ENCODE peak calls at places on chromosomes 1 and 21, in four cellular contexts. C is hepatic stellate cell, L is fibroblast of lung, Y is T follicular helper cell. Q is an unnamed sample.

GRCh38 chr1:201229771-201230635 is 39.4 kb downstream of the IGFN1 start:
- DNase-seq in Y (no peak), L (peak; percentile 44), C (no peak), Q (no peak)

GRCh38 chr1:90501281-90501680 is 215.8 kb downstream of the BARHL2 start:
- DNase-seq in C (no peak), Y (no peak), L (no peak), Q (no peak)

GRCh38 chr1:108678696-108679095 is 13.4 kb upstream of the PRPF38B start:
- DNase-seq in C (no peak), L (no peak), Y (no peak), Q (no peak)

GRCh38 chr1:161501234-161501633 is 4.0 kb upstream of the FCGR2A start:
- DNase-seq in L (no peak), Y (no peak), C (no peak), Q (no peak)

GRCh38 chr1:21262282-21263051 is 27.8 kb downstream of the ECE1 start:
- DNase-seq in Y (no peak), L (peak; percentile 96), C (peak; percentile 84), Q (peak; percentile 64)

GRCh38 chr21:21200939-21201610 is 202.9 kb downstream of the NCAM2 start:
- DNase-seq in L (peak; percentile 64), Y (no peak), C (no peak), Q (no peak)

GRCh38 chr1:2584822-2585317 is 1.7 kb upstream of the PRXL2B start:
- DNase-seq in Y (no peak), C (no peak), L (no peak), Q (no peak)

GRCh38 chr1:228367798-228368791 is 38.5 kb downstream of the TRIM11 start:
- DNase-seq in C (no peak), L (no peak), Y (no peak), Q (no peak)

GRCh38 chr1:43951021-43951985 is 4.6 kb downstream of the IPO13 start:
- DNase-seq in C (no peak), Y (no peak), L (no peak), Q (no peak)

GRCh38 chr1:66932291-66932690 is 7.5 kb downstream of the MIER1 start:
- DNase-seq in C (no peak), L (no peak), Y (no peak), Q (no peak)

GRCh38 chr1:205273551-205273982 is 45.8 kb downstream of the TMCC2 start:
- DNase-seq in C (peak; percentile 92), Y (peak; percentile 76), L (peak; percentile 73), Q (peak; percentile 51)

GRCh38 chr1:65253800-65254319 is 55.5 kb upstream of the DNAJC6 start:
- DNase-seq in C (peak; percentile 18), L (no peak), Y (no peak), Q (no peak)

GRCh38 chr1:81113688-81114087 is 687.0 kb upstream of the ADGRL2 start:
- DNase-seq in Y (no peak), C (no peak), L (peak; percentile 43), Q (peak; percentile 20)

GRCh38 chr1:235597867-235598553 is 51.6 kb downstream of the GNG4 start:
- DNase-seq in C (peak; percentile 79), L (peak; percentile 57), Y (no peak), Q (peak; percentile 15)

GRCh38 chr1:156493154-156493631 is 7.4 kb downstream of the MEF2D start:
- DNase-seq in L (no peak), Y (no peak), C (no peak), Q (no peak)

GRCh38 chr1:26190373-26190987 is at the start of gene CATSPER4:
- DNase-seq in C (no peak), L (no peak), Y (no peak), Q (no peak)

GRCh38 chr1:31658721-31659120 is 14.0 kb upstream of the PEF1 start:
- DNase-seq in C (peak; percentile 61), L (no peak), Y (no peak), Q (no peak)

GRCh38 chr1:206723500-206724472 is 39.1 kb downstream of the MAPKAPK2 start:
- DNase-seq in L (peak; percentile 95), C (peak; percentile 54), Y (no peak), Q (peak; percentile 96)

GRCh38 chr1:209435654-209436566 is 147.6 kb upstream of the CAMK1G start:
- DNase-seq in L (peak; percentile 69), C (peak; percentile 79), Y (no peak), Q (peak; percentile 63)

GRCh38 chr1:114853584-114853983 is 1.1 kb upstream of the SYCP1 start:
- DNase-seq in C (no peak), L (no peak), Y (no peak), Q (no peak)

GRCh38 chr21:30733026-30733425 is 14.0 kb downstream of the KRTAP21-2 start:
- DNase-seq in C (no peak), Y (no peak), L (no peak), Q (no peak)

GRCh38 chr1:206921772-206922265 is at the start of gene FCMR:
- DNase-seq in C (no peak), Y (peak; percentile 38), L (no peak), Q (no peak)

GRCh38 chr1:215877452-215877951 is 310.4 kb downstream of the KCTD3 start:
- DNase-seq in C (no peak), Y (no peak), L (no peak), Q (no peak)

GRCh38 chr1:89866568-89866967 is 45.7 kb downstream of the LRRC8D start:
- DNase-seq in Y (no peak), C (no peak), L (no peak), Q (no peak)

GRCh38 chr21:17550671-17551308 is 37.9 kb downstream of the CXADR start:
- DNase-seq in Y (no peak), C (no peak), L (peak; percentile 13), Q (no peak)